ENCODE peak calls at places on chromosomes 4 and X, in five cellular contexts. N is NCI-H2081, K is AG20443, B is hepatocyte, H is suprapubic skin. X is an unnamed sample.

GRCh38 chrX:149470960-149471359 is 34.1 kb downstream of the IDS start:
- DNase-seq in B (peak; percentile 81), N (peak; percentile 40), K (peak; percentile 80), H (peak; percentile 75), X (peak; percentile 83)

GRCh38 chr4:91963489-91963888 is 340.3 kb upstream of the GRID2 start:
- DNase-seq in N (no peak), H (no peak), B (no peak), K (no peak), X (no peak)

GRCh38 chr4:23819041-23819511 is 70.8 kb downstream of the PPARGC1A start:
- DNase-seq in H (no peak), K (peak; percentile 32), N (no peak), B (peak; percentile 11), X (no peak)

GRCh38 chr4:102141855-102142254 is 203.4 kb downstream of the SLC39A8 start:
- DNase-seq in H (no peak), B (no peak), K (no peak), N (no peak), X (no peak)

GRCh38 chr4:71639380-71639779 is 144.5 kb downstream of the GC start:
- DNase-seq in K (no peak), B (no peak), N (no peak), H (no peak), X (no peak)

GRCh38 chr4:147933316-147933715 is 201.4 kb downstream of the ARHGAP10 start:
- DNase-seq in H (no peak), N (no peak), K (no peak), B (no peak), X (no peak)

GRCh38 chrX:71251456-71251973 is 2.4 kb downstream of the ZMYM3 start:
- DNase-seq in H (no peak), B (no peak), K (no peak), N (no peak), X (no peak)

GRCh38 chrX:15349046-15349445 is 13.7 kb upstream of the PIGA start:
- DNase-seq in N (peak; percentile 69), H (no peak), K (peak; percentile 41), B (peak; percentile 89), X (peak; percentile 37)

GRCh38 chrX:10235851-10236250 is 79.1 kb downstream of the CLCN4 start:
- DNase-seq in H (no peak), K (peak; percentile 39), B (no peak), N (no peak), X (no peak)

GRCh38 chrX:103061486-103061885 is 2.5 kb downstream of the BEX1 start:
- DNase-seq in H (no peak), N (no peak), B (no peak), K (no peak), X (no peak)

GRCh38 chrX:103927633-103928032 is 34.8 kb upstream of the TMSB15B start:
- DNase-seq in H (no peak), B (no peak), K (no peak), N (no peak), X (no peak)

GRCh38 chr4:123361195-123361861 is 35.3 kb upstream of the SPRY1 start:
- DNase-seq in N (no peak), K (peak; percentile 52), B (peak; percentile 28), H (no peak), X (no peak)

GRCh38 chr4:7351014-7351413 is 83.7 kb downstream of the PSAPL1 start:
- DNase-seq in H (no peak), B (no peak), N (no peak), K (no peak), X (no peak)

GRCh38 chr4:121272526-121272925 is 108.3 kb downstream of the QRFPR start:
- DNase-seq in B (peak; percentile 59), K (no peak), N (no peak), H (no peak), X (no peak)

GRCh38 chr4:115687356-115687755 is 573.9 kb upstream of the NDST4 start:
- DNase-seq in K (no peak), H (no peak), B (no peak), N (no peak), X (no peak)

GRCh38 chr4:185115827-185116232 is 27.2 kb upstream of the SLC25A4 start:
- DNase-seq in B (peak; percentile 89), K (no peak), N (no peak), H (no peak), X (peak; percentile 55)

GRCh38 chrX:1486177-1486576 is 33.5 kb upstream of the ASMTL start:
- DNase-seq in N (no peak), K (no peak), B (no peak), H (peak; percentile 5), X (no peak)

X was measured in Calu3.